ENCODE peak calls at places on chromosomes 12 and 14, in nine cellular contexts. M is A549, Z is adrenal gland, T is heart left ventricle, X is IMR-90, R is ovary, I is HepG2, Y is GM12878, U is testis. K is an unnamed sample.

GRCh38 chr12:106841471-106842302 is 67.2 kb downstream of the RIC8B start:
- DNase-seq in T (peak), R (peak), X (peak), I (peak), Y (no peak), Z (peak), U (peak), M (peak), K (peak)

GRCh38 chr12:132380646-132381045 is 51.3 kb upstream of the GALNT9 start:
- DNase-seq in Z (no peak), T (no peak), Y (no peak), I (no peak), R (no peak), U (no peak), M (no peak), X (no peak), K (no peak)

GRCh38 chr12:27575099-27575779 is 51.2 kb downstream of the PPFIBP1 start:
- DNase-seq in X (peak), T (no peak), R (no peak), U (no peak), Y (no peak), I (no peak), Z (no peak), M (no peak), K (no peak)

GRCh38 chr14:57889245-57889644 is 23.4 kb upstream of the SLC35F4 start:
- DNase-seq in M (no peak), Y (no peak), Z (peak), R (no peak), I (no peak), T (peak), U (peak), X (no peak), K (no peak)

GRCh38 chr14:49766839-49767238 is 1.1 kb upstream of the KLHDC2 start:
- DNase-seq in Y (no peak), T (no peak), X (no peak), I (no peak), U (no peak), Z (peak), R (no peak), M (no peak), K (no peak)

GRCh38 chr14:64817631-64818030 is 62.1 kb downstream of the SPTB start:
- DNase-seq in R (no peak), T (no peak), Y (no peak), U (no peak), M (no peak), X (no peak), I (no peak), Z (no peak), K (no peak)

GRCh38 chr12:42143401-42144173 is 1.1 kb downstream of the GXYLT1 start:
- DNase-seq in T (no peak), M (no peak), U (no peak), I (no peak), X (peak), Z (no peak), Y (no peak), R (no peak), K (peak)

GRCh38 chr12:6158263-6158662 is 33.8 kb upstream of the VWF start:
- DNase-seq in M (no peak), X (no peak), Z (no peak), R (no peak), U (no peak), I (peak), T (no peak), Y (no peak), K (no peak)

GRCh38 chr14:71175491-71175890 is 268.2 kb downstream of the PCNX1 start:
- DNase-seq in I (no peak), X (no peak), R (no peak), T (no peak), Z (no peak), M (no peak), U (no peak), Y (no peak), K (no peak)

GRCh38 chr12:132629330-132629729 is 10.8 kb downstream of the P2RX2 start:
- DNase-seq in I (no peak), R (no peak), X (no peak), M (no peak), T (no peak), Y (no peak), Z (no peak), U (no peak), K (no peak)

GRCh38 chr12:114480309-114481199 is 74.6 kb upstream of the TBX5 start:
- DNase-seq in R (no peak), M (no peak), U (no peak), X (peak), T (no peak), Z (no peak), Y (no peak), I (no peak), K (no peak)

GRCh38 chr12:38886064-38886463 is 19.3 kb downstream of the CPNE8 start:
- DNase-seq in R (no peak), X (no peak), U (no peak), Z (peak), M (no peak), T (no peak), I (peak), Y (no peak), K (peak)

GRCh38 chr14:72401632-72402428 is 469.6 kb downstream of the RGS6 start:
- DNase-seq in X (no peak), U (no peak), I (no peak), T (no peak), M (no peak), R (no peak), Z (no peak), Y (no peak), K (no peak)

GRCh38 chr12:83349907-83350611 is 663.4 kb downstream of the TMTC2 start:
- DNase-seq in I (no peak), T (no peak), M (no peak), Y (no peak), R (no peak), X (no peak), Z (no peak), U (no peak), K (no peak)

GRCh38 chr12:12715459-12716150 is 1.6 kb upstream of the CDKN1B start:
- DNase-seq in Z (no peak), X (no peak), T (peak), R (no peak), M (no peak), I (no peak), Y (no peak), U (no peak), K (peak)

GRCh38 chr12:39587247-39587646 is 32.4 kb downstream of the ABCD2 start:
- DNase-seq in T (no peak), R (no peak), Y (no peak), M (no peak), I (no peak), X (no peak), Z (no peak), U (no peak), K (no peak)

GRCh38 chr12:125645724-125646123 is 580.5 kb downstream of the AACS start:
- DNase-seq in Y (no peak), T (no peak), X (no peak), M (no peak), R (no peak), U (no peak), I (no peak), Z (no peak), K (no peak)

GRCh38 chr12:108629824-108630476 is 3.7 kb downstream of the SELPLG start:
- DNase-seq in Z (no peak), T (peak), Y (no peak), X (peak), U (no peak), R (no peak), I (peak), M (no peak), K (peak)

GRCh38 chr14:100554082-100554677 is 33.0 kb downstream of the BEGAIN start:
- DNase-seq in T (peak), Y (no peak), I (no peak), U (peak), X (no peak), R (peak), M (no peak), Z (peak), K (no peak)

DNA sequence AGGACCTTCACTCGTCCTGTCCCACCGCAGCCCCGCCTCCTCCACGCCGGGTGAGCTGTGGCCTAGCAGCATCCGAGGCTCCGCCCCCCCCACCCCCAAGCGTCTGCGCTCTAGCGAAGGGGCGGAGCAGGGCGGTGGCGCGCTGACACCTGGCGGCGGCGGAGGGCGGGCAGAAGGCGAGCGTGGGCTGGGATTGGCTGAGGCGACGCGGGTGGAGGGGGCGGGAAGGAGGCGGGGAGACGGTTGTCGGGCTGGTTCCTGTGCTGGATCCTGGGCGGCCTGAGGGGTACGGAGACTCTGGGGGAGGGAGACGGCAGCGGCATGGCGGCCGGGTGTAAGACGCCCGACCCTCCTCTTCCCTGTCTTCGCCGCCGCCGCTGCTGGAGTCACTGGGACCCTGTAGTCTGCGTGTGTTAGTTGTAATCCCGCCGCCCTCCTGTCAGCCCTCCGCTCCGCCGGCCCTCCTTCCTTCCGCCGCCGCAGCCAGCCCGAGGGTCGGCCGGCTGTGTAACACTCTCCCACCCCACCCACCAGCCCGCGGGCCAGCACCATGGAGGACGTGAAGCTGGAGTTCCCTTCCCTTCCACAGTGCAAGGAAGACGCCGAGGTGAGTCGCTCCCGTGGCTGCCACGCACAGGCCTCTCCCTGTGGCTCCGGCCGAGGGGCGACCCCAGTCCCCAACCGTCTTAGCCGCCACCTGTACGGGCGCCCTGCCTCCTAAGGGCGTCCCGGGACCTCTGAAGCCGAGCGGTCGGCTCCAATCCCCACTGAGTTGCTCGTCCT is at the start of gene STYX:
- DNase-seq in R (peak), U (peak), Z (peak), X (peak), I (peak), T (peak), M (peak), Y (peak), K (peak)
- TF ChIP-seq POLR2A in R (peak), U (peak), Z (peak), X (peak), I (peak), T (peak), M (peak), Y (peak), K (peak)

GRCh38 chr12:103924761-103925641 is 5.2 kb upstream of the HSP90B1 start:
- DNase-seq in Z (no peak), T (no peak), Y (peak), U (no peak), R (no peak), I (no peak), M (no peak), X (peak), K (no peak)
- TF ChIP-seq POLR2A in Z (no peak), T (no peak), Y (peak), U (no peak), R (no peak), I (no peak), M (no peak), X (no peak), K (no peak)

GRCh38 chr12:388012-388411 is 1.1 kb downstream of the KDM5A start:
- DNase-seq in Y (no peak), I (no peak), Z (no peak), X (no peak), U (no peak), M (no peak), T (no peak), R (no peak), K (no peak)

GRCh38 chr12:388547-389137 is 478 bp downstream of the KDM5A start:
- DNase-seq in T (no peak), R (no peak), I (no peak), M (peak), X (peak), Y (no peak), U (peak), Z (no peak), K (no peak)

GRCh38 chr12:386651-387050 is 2.5 kb downstream of the KDM5A start:
- DNase-seq in Y (no peak), M (no peak), T (no peak), X (peak), R (no peak), U (no peak), I (no peak), Z (no peak), K (no peak)

DNA sequence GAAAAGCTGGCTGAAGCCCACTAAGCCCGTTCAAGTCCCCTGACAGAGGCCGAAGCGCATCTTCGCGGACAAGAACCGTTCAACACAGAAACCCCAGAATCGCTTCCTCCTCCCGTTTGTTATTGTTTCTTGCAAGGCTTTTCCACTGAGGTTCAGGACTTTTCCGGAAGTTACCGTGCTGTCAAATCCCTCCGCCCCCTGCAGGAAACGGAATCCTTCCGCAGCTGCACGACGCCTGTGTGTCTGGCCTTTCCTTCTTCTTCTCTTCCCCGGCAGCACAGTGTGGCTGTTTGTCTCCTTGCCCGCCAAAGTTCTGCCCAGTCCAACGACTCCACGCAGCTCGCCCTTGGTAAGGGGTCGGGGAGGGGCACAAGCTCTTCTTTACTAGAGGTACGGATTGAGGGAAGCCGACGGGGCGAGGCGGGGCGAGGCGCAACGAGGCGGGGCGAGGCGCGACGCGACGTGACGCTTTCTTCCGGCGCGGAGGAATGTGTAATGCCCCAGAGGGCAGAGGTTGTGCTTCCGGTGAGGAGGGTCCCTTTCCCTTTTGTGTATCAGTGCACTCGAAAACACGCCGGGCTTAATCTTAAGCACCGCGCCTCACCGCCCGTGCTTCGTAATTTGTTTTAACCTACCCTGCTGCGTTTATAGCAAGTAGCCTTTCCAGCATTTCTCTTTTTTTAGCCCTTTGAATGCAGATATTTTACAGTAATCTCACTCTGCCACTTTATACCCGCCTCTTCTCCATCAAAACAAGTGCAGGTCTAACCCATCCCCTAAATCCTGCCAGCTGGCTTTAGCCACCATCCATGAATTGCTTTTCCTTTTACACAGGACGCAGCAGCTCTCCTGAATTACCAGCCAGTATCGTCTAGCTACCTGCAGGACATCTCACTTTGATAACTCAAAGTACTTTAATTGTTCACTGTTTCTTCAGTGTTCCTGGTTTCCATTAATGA is at the start of gene KDM5A:
- DNase-seq in Y (peak), T (peak), R (peak), Z (peak), I (peak), X (peak), M (peak), U (peak), K (no peak)
- TF ChIP-seq POLR2A in Y (peak), T (peak), R (peak), Z (peak), I (peak), X (peak), M (peak), U (no peak), K (peak)

GRCh38 chr14:104799657-104800599 is 973 bp upstream of the ZBTB42 start:
- DNase-seq in M (peak), T (peak), I (peak), R (peak), Z (peak), U (peak), Y (no peak), X (peak), K (peak)
- TF ChIP-seq POLR2A in M (no peak), T (peak), I (no peak), R (peak), Z (no peak), U (no peak), Y (no peak), X (no peak), K (no peak)

GRCh38 chr14:51860164-51860835 is at the start of gene GNG2:
- DNase-seq in R (peak), T (peak), X (peak), U (peak), I (no peak), Y (peak), M (peak), Z (peak), K (peak)
- TF ChIP-seq POLR2A in R (no peak), T (peak), X (no peak), U (no peak), I (no peak), Y (peak), M (no peak), Z (peak), K (peak)

DNA sequence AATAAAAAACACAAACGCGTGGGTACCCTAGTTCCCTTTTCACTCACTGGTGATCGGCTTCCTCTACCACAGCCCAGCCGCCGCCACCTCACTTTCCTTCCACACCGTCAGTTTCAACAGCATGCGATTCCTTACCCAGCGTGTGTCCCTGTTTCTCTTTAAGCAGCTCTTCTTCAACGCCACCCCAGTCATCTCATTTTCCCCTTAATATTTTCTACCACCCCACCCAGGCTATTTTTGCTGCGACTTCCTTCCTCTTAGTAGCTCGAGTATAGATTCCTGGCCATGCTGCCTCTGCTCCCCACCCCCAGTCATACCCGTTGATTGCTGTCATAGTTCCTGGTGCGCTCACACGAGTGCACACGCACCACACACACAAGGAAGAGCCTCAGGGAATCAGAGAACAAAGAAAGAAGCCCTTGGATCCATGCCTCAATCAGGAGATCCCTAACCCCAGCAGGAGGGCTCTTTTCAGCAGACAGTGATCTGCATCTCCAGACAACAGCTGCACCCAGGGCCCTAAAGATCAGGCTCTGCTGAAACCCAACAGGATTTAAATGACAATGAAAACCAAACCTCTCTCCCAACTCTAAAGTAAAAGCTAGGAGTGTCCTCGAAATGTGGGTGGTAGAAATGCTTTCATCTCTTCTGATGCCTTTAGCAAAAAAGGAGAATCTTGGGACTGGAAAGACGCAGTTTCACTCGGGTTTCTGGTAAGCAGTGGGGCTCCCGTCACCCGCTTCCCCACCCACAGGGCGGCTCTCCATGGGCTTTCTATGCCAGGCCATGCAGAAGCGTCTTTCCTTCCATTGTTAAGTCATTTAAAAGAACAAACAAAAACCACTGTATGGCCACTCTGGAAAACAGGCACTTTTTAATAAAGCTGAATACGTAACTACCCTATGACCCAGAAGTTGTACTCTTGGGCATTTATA is 23.8 kb downstream of the VPS37B start:
- DNase-seq in U (peak), Z (peak), T (peak), R (no peak), M (no peak), I (no peak), Y (peak), X (peak), K (peak)
- TF ChIP-seq POLR2A in U (no peak), Z (no peak), T (no peak), R (no peak), M (no peak), I (no peak), Y (peak), X (no peak), K (no peak)

DNA sequence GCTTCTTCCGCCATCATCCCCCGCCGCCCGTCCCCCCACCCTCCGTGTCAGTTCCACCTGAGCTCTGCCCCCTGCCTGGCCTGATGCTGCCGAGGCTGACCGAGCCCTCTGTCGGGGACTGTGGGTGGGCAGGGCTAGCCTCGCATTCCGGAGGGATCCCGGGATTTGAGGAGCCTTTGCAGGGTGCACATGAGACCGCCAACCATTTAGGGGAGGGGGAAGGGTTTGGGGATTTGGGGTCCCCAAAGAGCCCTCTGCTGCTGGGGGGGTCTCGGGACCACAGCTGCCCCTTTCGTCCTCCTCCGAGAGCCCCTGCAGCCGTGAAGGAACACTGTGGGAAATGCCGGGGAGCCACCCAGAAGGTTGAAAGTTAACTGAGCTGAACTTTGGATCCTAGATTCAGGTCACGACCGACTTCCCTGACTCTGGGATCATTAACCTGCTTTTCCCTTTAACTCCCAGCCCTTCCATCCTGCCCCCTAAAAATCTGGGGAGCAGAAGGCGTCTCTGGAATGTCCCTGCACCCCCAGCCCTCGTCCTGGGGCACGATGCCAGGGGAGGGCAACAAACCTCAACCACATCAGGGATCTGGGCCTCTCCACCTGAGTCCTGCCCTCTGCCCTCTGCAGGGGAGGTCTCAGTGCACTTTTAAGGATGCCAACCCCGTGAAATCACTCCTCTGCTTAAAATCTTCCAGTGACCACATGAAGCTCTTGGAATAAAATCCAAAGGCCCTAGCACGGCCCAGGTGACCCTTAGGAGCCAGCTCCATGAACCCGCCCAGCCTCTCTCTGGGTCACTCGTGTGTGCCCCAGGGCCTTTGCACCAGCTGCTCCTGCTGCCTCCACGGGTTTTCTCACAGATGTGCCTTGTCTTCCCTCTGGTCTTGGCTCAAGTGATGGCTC is 94.9 kb downstream of the RFLNA start:
- DNase-seq in X (no peak), U (no peak), R (no peak), M (no peak), T (no peak), Z (no peak), Y (no peak), I (peak), K (no peak)
- TF ChIP-seq POLR2A in X (no peak), U (no peak), R (no peak), M (no peak), T (no peak), Z (no peak), Y (peak), I (no peak), K (no peak)

DNA sequence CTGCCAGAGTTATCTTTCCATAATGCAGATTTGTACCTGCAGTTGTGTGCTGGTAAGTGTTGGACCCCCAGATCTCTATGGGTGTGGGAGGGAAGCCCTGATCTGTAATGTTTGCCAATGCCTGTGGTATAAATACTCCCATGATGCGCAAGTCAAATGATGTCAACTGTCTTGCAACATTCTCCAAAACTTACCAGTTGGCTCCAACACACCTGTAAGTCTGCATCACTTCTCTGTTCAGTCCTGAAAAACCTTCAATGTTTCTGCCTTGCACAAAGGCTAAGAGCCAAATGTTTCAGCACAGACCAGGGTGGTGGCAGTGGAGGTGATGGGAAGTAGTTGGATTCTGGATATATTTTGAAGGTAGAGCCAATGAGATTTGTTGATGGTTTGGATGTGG is 3.1 kb downstream of the OS9 start:
- DNase-seq in X (no peak), Y (no peak), U (no peak), I (no peak), R (no peak), T (no peak), Z (no peak), M (no peak), K (no peak)
- TF ChIP-seq POLR2A in X (no peak), Y (no peak), U (no peak), I (no peak), R (no peak), T (no peak), Z (no peak), M (no peak), K (no peak)

K was measured in erythroblast.